ENCODE peak calls at places on chromosomes 3 and 15, in six cellular contexts. T is tibial nerve, H is breast epithelium, G is stomach, R is endothelial cell of umbilical vein, M is H1. I is an unnamed sample.

GRCh38 chr3:196159952-196160804 is 51.0 kb downstream of the ZDHHC19 start:
- DNase-seq in M (peak; percentile 69), H (no peak), R (peak; percentile 34), G (peak; percentile 74), T (no peak), I (peak; percentile 72)

GRCh38 chr15:33801954-33802353 is 166.3 kb upstream of the CHRM5 start:
- DNase-seq in G (no peak), M (no peak), H (no peak), R (no peak), T (no peak), I (no peak)

GRCh38 chr3:142963266-142964149 is at the start of gene PAQR9:
- DNase-seq in T (no peak), M (peak; percentile 83), G (no peak), R (no peak), H (no peak), I (no peak)

GRCh38 chr3:55064164-55064563 is 136.3 kb upstream of the LRTM1 start:
- DNase-seq in R (no peak), G (no peak), T (no peak), H (no peak), M (no peak), I (no peak)

GRCh38 chr3:137191133-137191923 is 233.5 kb downstream of the IL20RB start:
- DNase-seq in R (no peak), G (no peak), T (no peak), M (no peak), H (no peak), I (no peak)

GRCh38 chr3:64645236-64645635 is 42.6 kb downstream of the ADAMTS9 start:
- DNase-seq in G (no peak), H (no peak), M (no peak), T (no peak), R (peak; percentile 68), I (no peak)

GRCh38 chr3:78201066-78201465 is 1161.2 kb downstream of the ROBO2 start:
- DNase-seq in H (no peak), M (no peak), G (no peak), T (no peak), R (peak; percentile 47), I (no peak)

GRCh38 chr3:171194965-171195364 is 168.4 kb upstream of the SLC2A2 start:
- DNase-seq in T (no peak), M (no peak), R (peak; percentile 23), H (no peak), G (no peak), I (no peak)

GRCh38 chr3:125381743-125382142 is 6.6 kb upstream of the ZNF148 start:
- DNase-seq in R (peak; percentile 19), G (no peak), M (no peak), T (no peak), H (no peak), I (no peak)

GRCh38 chr15:40103124-40103858 is 5.4 kb downstream of the BMF start:
- DNase-seq in T (peak; percentile 62), G (peak; percentile 94), R (peak; percentile 71), M (peak; percentile 91), H (peak; percentile 95), I (no peak)

GRCh38 chr3:149547954-149548728 is 73.6 kb downstream of the TM4SF4 start:
- DNase-seq in T (no peak), R (no peak), H (peak; percentile 61), G (peak; percentile 58), M (no peak), I (no peak)

GRCh38 chr3:139323146-139323545 is 20.7 kb upstream of the MRPS22 start:
- DNase-seq in R (no peak), T (no peak), M (no peak), G (no peak), H (no peak), I (no peak)

GRCh38 chr15:92383528-92384326 is 10.0 kb upstream of the ST8SIA2 start:
- DNase-seq in R (no peak), H (no peak), M (peak; percentile 88), G (no peak), T (no peak), I (no peak)

GRCh38 chr3:4376499-4376898 is 73.3 kb downstream of the SETMAR start:
- DNase-seq in H (no peak), M (no peak), R (no peak), T (no peak), G (no peak), I (no peak)

GRCh38 chr3:174397848-174398247 is 461.3 kb upstream of the NAALADL2 start:
- DNase-seq in R (peak; percentile 44), T (no peak), M (no peak), H (no peak), G (no peak), I (no peak)

GRCh38 chr3:18062289-18063025 is 320.0 kb upstream of the TBC1D5 start:
- DNase-seq in R (no peak), M (no peak), H (no peak), T (no peak), G (no peak), I (no peak)

GRCh38 chr3:139043554-139044365 is 932 bp downstream of the PRR23C start:
- DNase-seq in T (no peak), H (no peak), M (no peak), R (no peak), G (no peak), I (no peak)

GRCh38 chr15:28002867-28003266 is 96.2 kb downstream of the OCA2 start:
- DNase-seq in R (no peak), H (no peak), G (no peak), M (peak; percentile 39), T (no peak), I (no peak)

GRCh38 chr15:40291088-40291574 is 8.3 kb upstream of the ANKRD63 start:
- DNase-seq in G (peak; percentile 64), R (peak; percentile 36), H (no peak), M (peak; percentile 80), T (no peak), I (no peak)

GRCh38 chr3:125203731-125204130 is 8.8 kb downstream of the SLC12A8 start:
- DNase-seq in T (no peak), M (no peak), H (no peak), G (no peak), R (no peak), I (no peak)

GRCh38 chr3:25973111-25973510 is 183.2 kb downstream of the OXSM start:
- DNase-seq in G (no peak), H (no peak), T (no peak), M (no peak), R (no peak), I (no peak)

GRCh38 chr3:156471431-156471830 is 83.5 kb downstream of the SSR3 start:
- DNase-seq in T (no peak), R (peak; percentile 57), M (no peak), G (no peak), H (no peak), I (no peak)

GRCh38 chr3:14764331-14765064 is 54.3 kb upstream of the FGD5 start:
- DNase-seq in M (no peak), T (no peak), H (no peak), G (no peak), R (no peak), I (no peak)

GRCh38 chr3:127746400-127747057 is 73.8 kb downstream of the ABTB1 start:
- DNase-seq in R (no peak), M (no peak), G (no peak), T (no peak), H (no peak), I (no peak)

GRCh38 chr3:46849686-46850467 is 13.4 kb downstream of the MYL3 start:
- DNase-seq in G (peak; percentile 17), T (no peak), R (no peak), H (peak; percentile 48), M (no peak), I (no peak)

GRCh38 chr3:125313060-125313635 is 62.0 kb downstream of the ZNF148 start:
- DNase-seq in H (no peak), T (no peak), M (no peak), G (no peak), R (no peak), I (no peak)

DNA sequence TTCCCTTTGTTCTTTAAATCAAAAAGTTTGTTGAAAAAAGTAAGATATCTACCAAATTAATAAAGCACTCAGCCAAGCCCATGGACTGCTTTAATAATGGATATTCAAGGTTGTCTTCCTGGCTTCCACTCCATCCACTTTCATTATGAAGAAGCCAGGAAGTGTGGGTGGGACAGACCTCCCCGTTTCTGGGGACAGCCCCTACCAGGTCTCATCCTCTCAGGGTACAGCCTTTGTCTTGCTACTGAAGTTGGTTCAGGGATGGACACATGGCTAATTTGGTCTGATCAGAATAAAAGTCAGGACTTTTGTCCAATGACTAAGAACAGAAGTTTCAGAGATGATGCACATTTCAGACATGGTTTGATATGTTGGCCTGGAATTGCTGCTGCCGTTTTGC is 32.6 kb downstream of the CCNB2 start:
- DNase-seq in R (no peak), M (no peak), H (no peak), T (no peak), G (no peak), I (no peak)
- TF ChIP-seq POLR2A in R (no peak), M (no peak), H (no peak), T (no peak), G (no peak), I (no peak)

GRCh38 chr3:52216585-52217408 is 8.6 kb downstream of the TLR9 start:
- DNase-seq in T (no peak), M (no peak), G (peak; percentile 97), H (peak; percentile 90), R (peak; percentile 96), I (peak; percentile 85)
- H3K4me3 ChIP-seq in T (no peak overlapping the region), M (no peak overlapping the region), G (no peak overlapping the region), H (no peak overlapping the region), R (no peak overlapping the region), I (peak overlapping the region; percentile 2)

GRCh38 chr15:60871152-60871551 is 357.9 kb downstream of the RORA start:
- DNase-seq in R (no peak), T (no peak), M (no peak), G (no peak), H (no peak), I (no peak)

GRCh38 chr15:60869851-60870250 is 359.3 kb downstream of the RORA start:
- DNase-seq in G (no peak), H (no peak), T (no peak), R (peak; percentile 66), M (no peak), I (no peak)

GRCh38 chr15:60871731-60872130 is 357.4 kb downstream of the RORA start:
- DNase-seq in G (no peak), R (no peak), T (no peak), H (no peak), M (no peak), I (no peak)

GRCh38 chr15:60875681-60876080 is 353.4 kb downstream of the RORA start:
- DNase-seq in G (no peak), T (no peak), R (no peak), M (no peak), H (no peak), I (no peak)
- H3K27ac ChIP-seq in G (no peak overlapping the region), T (no peak overlapping the region), R (no peak overlapping the region), M (no peak overlapping the region), H (no peak overlapping the region), I (no peak overlapping the region)

DNA sequence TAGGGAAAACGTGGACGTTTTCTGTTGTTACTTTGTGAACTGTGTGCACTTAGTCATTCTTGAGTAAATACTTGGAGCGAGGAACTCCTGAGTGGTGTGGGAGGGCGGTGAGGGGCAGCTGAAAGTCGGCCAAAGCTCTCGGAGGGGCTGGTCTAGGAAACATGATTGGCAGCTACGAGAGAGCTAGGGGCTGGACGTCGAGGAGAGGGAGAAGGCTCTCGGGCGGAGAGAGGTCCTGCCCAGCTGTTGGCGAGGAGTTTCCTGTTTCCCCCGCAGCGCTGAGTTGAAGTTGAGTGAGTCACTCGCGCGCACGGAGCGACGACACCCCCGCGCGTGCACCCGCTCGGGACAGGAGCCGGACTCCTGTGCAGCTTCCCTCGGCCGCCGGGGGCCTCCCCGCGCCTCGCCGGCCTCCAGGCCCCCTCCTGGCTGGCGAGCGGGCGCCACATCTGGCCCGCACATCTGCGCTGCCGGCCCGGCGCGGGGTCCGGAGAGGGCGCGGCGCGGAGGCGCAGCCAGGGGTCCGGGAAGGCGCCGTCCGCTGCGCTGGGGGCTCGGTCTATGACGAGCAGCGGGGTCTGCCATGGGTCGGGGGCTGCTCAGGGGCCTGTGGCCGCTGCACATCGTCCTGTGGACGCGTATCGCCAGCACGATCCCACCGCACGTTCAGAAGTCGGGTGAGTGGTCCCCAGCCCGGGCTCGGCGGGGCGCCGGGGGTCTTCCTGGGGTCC is at the start of gene TGFBR2:
- DNase-seq in G (peak; percentile 95), H (peak; percentile 86), M (peak; percentile 77), R (peak; percentile 100), T (peak; percentile 91), I (peak; percentile 94)
- TF ChIP-seq POLR2A in G (no peak), H (peak; percentile 41), M (peak; percentile 23), R (peak; percentile 79), T (peak; percentile 95), I (peak; percentile 82)